ENCODE peak calls at places on chromosome 12, in four cellular contexts. Q is transverse colon, A is colonic mucosa, P is A549. K is an unnamed sample. For H3K4me1, the result is how much of the 10 kb centered on the place peaks cover.

GRCh38 chr12:132574271-132574996 is 35.9 kb downstream of the LRCOL1 start:
- DNase-seq in Q (no peak), A (no peak), P (no peak), K (no peak)

GRCh38 chr12:130919115-130919514 is 34.6 kb upstream of the ADGRD1 start:
- DNase-seq in Q (no peak), A (no peak), P (no peak), K (no peak)

GRCh38 chr12:89370411-89370810 is 18.1 kb upstream of the DUSP6 start:
- DNase-seq in Q (peak), A (peak), P (no peak), K (peak)

GRCh38 chr12:120362516-120363273 is 6.3 kb downstream of the MSI1 start:
- DNase-seq in Q (no peak), A (no peak), P (no peak), K (no peak)

GRCh38 chr12:111607239-111607638 is 8.1 kb upstream of the ATXN2 start:
- DNase-seq in Q (no peak), A (no peak), P (no peak), K (no peak)

GRCh38 chr12:54378791-54379400 is 5.6 kb downstream of the ZNF385A start:
- DNase-seq in Q (peak), A (peak), P (no peak), K (peak)

GRCh38 chr12:62720661-62721330 is 214.2 kb downstream of the PPM1H start:
- DNase-seq in Q (no peak), A (no peak), P (no peak), K (no peak)

GRCh38 chr12:93098077-93098476 is 169.0 kb upstream of the EEA1 start:
- DNase-seq in Q (peak), A (peak), P (peak), K (peak)

GRCh38 chr12:68792952-68793351 is 15.0 kb upstream of the MDM2 start:
- DNase-seq in Q (peak), A (no peak), P (peak), K (peak)

GRCh38 chr12:104279164-104279563 is 24.4 kb upstream of the EID3 start:
- DNase-seq in Q (no peak), A (no peak), P (no peak), K (no peak)

GRCh38 chr12:46832084-46832704 is 6.4 kb upstream of the SLC38A4 start:
- DNase-seq in Q (no peak), A (no peak), P (no peak), K (peak)

GRCh38 chr12:82651489-82651888 is 35.2 kb upstream of the TMTC2 start:
- DNase-seq in Q (no peak), A (no peak), P (peak), K (no peak)

GRCh38 chr12:95413576-95413975 is 60.4 kb upstream of the METAP2 start:
- DNase-seq in Q (no peak), A (no peak), P (no peak), K (no peak)

GRCh38 chr12:33752854-33753253 is 269.4 kb upstream of the ALG10 start:
- DNase-seq in Q (no peak), A (no peak), P (no peak), K (no peak)

GRCh38 chr12:131333621-131334440 is 377.1 kb upstream of the SFSWAP start:
- DNase-seq in Q (no peak), A (no peak), P (no peak), K (no peak)

GRCh38 chr12:106299193-106299794 is 3.2 kb upstream of the TCP11L2 start:
- DNase-seq in Q (no peak), A (no peak), P (no peak), K (no peak)

GRCh38 chr12:88579941-88580871 is at the start of gene KITLG:
- DNase-seq in Q (peak), A (peak), P (peak), K (peak)

GRCh38 chr12:81284137-81284536 is 206.3 kb downstream of the ACSS3 start:
- DNase-seq in Q (no peak), A (no peak), P (no peak), K (no peak)

GRCh38 chr12:29230800-29231560 is 81.9 kb downstream of the FAR2 start:
- DNase-seq in Q (no peak), A (no peak), P (no peak), K (no peak)

GRCh38 chr12:103397536-103397935 is 98.2 kb downstream of the C12orf42 start:
- DNase-seq in Q (no peak), A (no peak), P (no peak), K (no peak)

GRCh38 chr12:85825751-85826150 is 10.5 kb downstream of the RASSF9 start:
- DNase-seq in Q (no peak), A (no peak), P (no peak), K (no peak)

GRCh38 chr12:60205500-60205899 is 609.7 kb downstream of the SLC16A7 start:
- DNase-seq in Q (no peak), A (no peak), P (peak), K (no peak)

GRCh38 chr12:90630006-90630405 is 325.0 kb downstream of the CCER1 start:
- DNase-seq in Q (no peak), A (no peak), P (no peak), K (no peak)

GRCh38 chr12:48969847-48970701 is 1.5 kb downstream of the WNT10B start:
- DNase-seq in Q (no peak), A (no peak), P (no peak), K (no peak)

GRCh38 chr12:7679251-7680045 is 13.7 kb upstream of the APOBEC1 start:
- DNase-seq in Q (no peak), A (no peak), P (no peak), K (no peak)

GRCh38 chr12:109666068-109666467 is 47.6 kb upstream of the FAM222A start:
- DNase-seq in Q (no peak), A (no peak), P (no peak), K (no peak)

GRCh38 chr12:124544311-124544970 is 23.0 kb downstream of the NCOR2 start:
- DNase-seq in Q (no peak), A (no peak), P (no peak), K (no peak)

GRCh38 chr12:124543591-124544310 is 23.7 kb downstream of the NCOR2 start:
- DNase-seq in Q (no peak), A (no peak), P (no peak), K (no peak)

GRCh38 chr12:124543052-124543590 is 24.3 kb downstream of the NCOR2 start:
- DNase-seq in Q (no peak), A (no peak), P (peak), K (no peak)

GRCh38 chr12:124545508-124546418 is 21.6 kb downstream of the NCOR2 start:
- DNase-seq in Q (peak), A (no peak), P (no peak), K (no peak)

DNA sequence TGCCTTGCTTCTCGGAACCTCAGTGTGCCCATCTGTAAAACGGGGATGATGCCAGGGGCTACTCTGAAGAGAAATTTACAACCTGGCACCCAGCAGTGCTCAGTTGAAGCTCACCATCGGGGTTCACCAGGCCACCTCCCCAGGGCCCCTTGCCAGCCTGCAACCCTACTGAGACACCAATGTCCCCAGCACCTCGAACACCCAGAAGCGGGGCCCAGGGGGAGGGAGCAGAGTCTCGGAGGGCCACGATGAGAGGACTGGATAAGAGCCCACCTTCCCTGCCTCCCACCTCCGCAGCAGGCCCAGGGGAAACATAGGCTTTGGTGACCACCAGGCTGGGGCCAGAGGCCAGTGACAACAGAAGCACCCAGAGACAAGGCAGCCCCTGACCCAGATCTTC is 22.4 kb downstream of the NCOR2 start:
- DNase-seq in Q (no peak), A (no peak), P (no peak), K (no peak)
- H3K4me1 ChIP-seq in Q (under half), A (under half), P (half or more), K (under half)

GRCh38 chr12:12723147-12723680 is 6.0 kb downstream of the CDKN1B start:
- DNase-seq in Q (no peak), A (no peak), P (peak), K (no peak)
- H3K4me3 ChIP-seq in Q (peak), A (peak), P (peak), K (peak)

GRCh38 chr12:96623155-96623554 is 133.8 kb downstream of the CFAP54 start:
- DNase-seq in Q (no peak), A (no peak), P (no peak), K (no peak)

GRCh38 chr12:96617178-96617577 is 127.8 kb downstream of the CFAP54 start:
- DNase-seq in Q (no peak), A (no peak), P (peak), K (peak)
- TF ChIP-seq CTCF in Q (no peak), A (no peak), P (no peak), K (no peak)

GRCh38 chr12:52203126-52203921 is 11.5 kb upstream of the KRT80 start:
- DNase-seq in Q (peak), A (no peak), P (peak), K (peak)

GRCh38 chr12:52200086-52200782 is 8.4 kb upstream of the KRT80 start:
- DNase-seq in Q (no peak), A (no peak), P (no peak), K (no peak)

GRCh38 chr12:52200783-52201519 is 9.1 kb upstream of the KRT80 start:
- DNase-seq in Q (no peak), A (no peak), P (no peak), K (no peak)

GRCh38 chr12:52202361-52203078 is 10.7 kb upstream of the KRT80 start:
- DNase-seq in Q (no peak), A (no peak), P (no peak), K (no peak)

DNA sequence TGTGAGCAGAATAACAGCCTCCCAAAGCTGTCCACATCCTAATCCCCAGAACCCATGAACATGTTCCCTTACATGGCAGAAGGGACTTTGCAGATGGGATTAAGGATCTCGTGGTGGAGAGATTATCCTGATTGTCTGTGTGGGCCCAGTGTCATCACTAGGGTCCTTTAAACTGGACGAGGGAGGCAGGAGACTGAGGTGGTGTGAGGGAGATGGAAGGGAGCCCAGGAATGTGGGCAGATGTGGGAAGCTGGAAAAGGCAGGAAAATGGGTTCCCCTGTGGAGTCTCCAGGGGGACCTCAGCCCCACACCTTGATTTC is 9.7 kb upstream of the KRT80 start:
- DNase-seq in Q (no peak), A (no peak), P (no peak), K (no peak)
- H3K4me1 ChIP-seq in Q (under half), A (under half), P (half or more), K (under half)

GRCh38 chr12:65605019-65605418 is 219.3 kb upstream of the HMGA2 start:
- DNase-seq in Q (no peak), A (no peak), P (no peak), K (no peak)

GRCh38 chr12:65603428-65604351 is 220.6 kb upstream of the HMGA2 start:
- DNase-seq in Q (peak), A (peak), P (peak), K (no peak)

GRCh38 chr12:65606008-65606766 is 218.1 kb upstream of the HMGA2 start:
- DNase-seq in Q (no peak), A (no peak), P (no peak), K (no peak)

GRCh38 chr12:65602191-65602578 is 222.1 kb upstream of the HMGA2 start:
- DNase-seq in Q (no peak), A (no peak), P (no peak), K (no peak)

DNA sequence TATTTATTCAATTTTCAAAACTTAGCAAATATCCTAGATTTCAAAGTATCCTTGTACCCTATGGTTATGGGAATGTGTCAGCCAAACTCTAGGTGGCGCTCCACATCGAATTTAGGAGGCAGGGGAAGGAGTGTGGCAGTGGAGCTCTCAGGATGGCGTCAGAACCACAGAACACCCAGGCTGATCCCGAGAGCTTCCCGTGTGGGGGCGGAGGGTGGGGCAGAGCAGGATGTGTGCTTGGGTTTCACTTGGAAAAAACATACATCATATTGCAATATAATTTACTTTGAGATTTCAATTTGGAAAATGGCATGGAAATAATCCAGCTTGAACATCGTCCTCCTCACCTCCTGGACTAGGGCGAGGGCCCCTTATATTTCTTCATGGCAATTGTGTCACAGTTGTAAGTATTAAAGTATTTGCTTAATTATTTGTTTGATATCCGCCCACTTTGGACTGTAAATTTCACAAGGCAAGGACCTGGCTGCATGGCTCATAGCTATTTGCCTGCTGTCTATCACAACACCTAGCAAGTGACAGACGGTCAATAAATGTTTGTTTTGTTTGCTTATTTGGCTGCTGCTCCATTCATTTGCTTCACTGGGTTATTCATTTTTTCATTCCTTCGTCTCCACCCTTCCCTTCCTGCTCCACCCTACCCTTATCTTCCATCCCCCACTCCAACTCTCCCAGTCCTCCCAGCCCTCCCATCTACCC is 221.5 kb upstream of the HMGA2 start:
- DNase-seq in Q (peak), A (peak), P (peak), K (peak)
- H3K4me3 ChIP-seq in Q (no peak), A (no peak), P (peak), K (no peak)